ENCODE peak calls at places on chromosome 15, in eight cellular contexts. A is frontal cortex; E is stimulated activated CD8-positive, alpha-beta memory T cell treated with anti-CD3 and anti-CD28 coated beads, Interleukin-2, amount 100 ng/mL, for 1 hour; B is ascending aorta; V is activated naive CD8-positive, alpha-beta T cell treated with anti-CD3 and anti-CD28 coated beads, Interleukin-2, amount 50 U/mL, for 16 hours; D is activated CD4-positive, CD25-positive, alpha-beta regulatory T cell; W is ELR; T is HuH-7. H is an unnamed sample.

GRCh38 chr15:67869700-67870099 is 29.9 kb upstream of the RNU6-1 start:
- DNase-seq in A (no peak), E (no peak), B (no peak), V (no peak), D (no peak), W (no peak), T (no peak), H (no peak)

GRCh38 chr15:85620321-85621044 is 174.2 kb downstream of the KLHL25 start:
- DNase-seq in A (no peak), E (no peak), B (no peak), V (no peak), D (no peak), W (peak), T (no peak), H (no peak)

GRCh38 chr15:40787344-40787841 is 17.6 kb downstream of the C15orf62 start:
- DNase-seq in A (no peak), E (no peak), B (no peak), V (peak), D (no peak), W (peak), T (no peak), H (no peak)

GRCh38 chr15:70380484-70380883 is 282.8 kb upstream of the TLE3 start:
- DNase-seq in A (no peak), E (no peak), B (no peak), V (no peak), D (no peak), W (no peak), T (no peak), H (no peak)

GRCh38 chr15:61327019-61327631 is 98.0 kb upstream of the RORA start:
- DNase-seq in A (no peak), E (no peak), B (no peak), V (no peak), D (no peak), W (peak), T (no peak), H (no peak)

GRCh38 chr15:39554746-39555387 is 26.0 kb upstream of the THBS1 start:
- DNase-seq in A (no peak), E (no peak), B (no peak), V (no peak), D (no peak), W (no peak), T (no peak), H (no peak)

GRCh38 chr15:75578206-75578947 is 738 bp downstream of the PTPN9 start:
- DNase-seq in A (peak), E (no peak), B (no peak), V (no peak), D (no peak), W (peak), T (peak), H (no peak)

GRCh38 chr15:74227968-74228722 is 8.0 kb upstream of the CCDC33 start:
- DNase-seq in A (no peak), E (no peak), B (no peak), V (no peak), D (no peak), W (no peak), T (no peak), H (peak)

GRCh38 chr15:82140859-82141258 is 95.0 kb upstream of the MEX3B start:
- DNase-seq in A (no peak), E (no peak), B (no peak), V (no peak), D (no peak), W (no peak), T (no peak), H (no peak)

GRCh38 chr15:68366314-68366713 is 65.6 kb downstream of the ITGA11 start:
- DNase-seq in A (no peak), E (no peak), B (peak), V (no peak), D (no peak), W (no peak), T (no peak), H (no peak)

GRCh38 chr15:45921978-45922377 is 287.1 kb downstream of the SQOR start:
- DNase-seq in A (no peak), E (no peak), B (no peak), V (no peak), D (no peak), W (no peak), T (no peak), H (no peak)

GRCh38 chr15:101089579-101090459 is 162.0 kb downstream of the CHSY1 start:
- DNase-seq in A (no peak), E (no peak), B (no peak), V (no peak), D (no peak), W (no peak), T (no peak), H (no peak)

GRCh38 chr15:57395292-57395691 is 19.0 kb downstream of the CGNL1 start:
- DNase-seq in A (no peak), E (no peak), B (no peak), V (no peak), D (no peak), W (peak), T (no peak), H (no peak)

GRCh38 chr15:60548101-60548500 is 69.2 kb upstream of the ICE2 start:
- DNase-seq in A (no peak), E (no peak), B (no peak), V (peak), D (no peak), W (no peak), T (no peak), H (peak)

GRCh38 chr15:65476942-65477341 is 40.5 kb downstream of the DPP8 start:
- DNase-seq in A (no peak), E (no peak), B (no peak), V (no peak), D (no peak), W (peak), T (no peak), H (no peak)

GRCh38 chr15:42890161-42890913 is 30.2 kb downstream of the TTBK2 start:
- DNase-seq in A (no peak), E (no peak), B (no peak), V (no peak), D (no peak), W (peak), T (no peak), H (no peak)

GRCh38 chr15:61681038-61681418 is 379.2 kb downstream of the VPS13C start:
- DNase-seq in A (no peak), E (no peak), B (no peak), V (no peak), D (no peak), W (no peak), T (no peak), H (no peak)

GRCh38 chr15:26013946-26014345 is 150.8 kb upstream of the ATP10A start:
- DNase-seq in A (no peak), E (no peak), B (no peak), V (no peak), D (no peak), W (no peak), T (no peak), H (no peak)

GRCh38 chr15:97598353-97598798 is 362.1 kb upstream of the ARRDC4 start:
- DNase-seq in A (no peak), E (no peak), B (no peak), V (no peak), D (no peak), W (no peak), T (no peak), H (peak)

GRCh38 chr15:87604857-87605446 is 651.6 kb downstream of the NTRK3 start:
- DNase-seq in A (peak), E (no peak), B (no peak), V (no peak), D (no peak), W (peak), T (peak), H (no peak)

GRCh38 chr15:89499156-89499555 is 2.8 kb upstream of the RHCG start:
- DNase-seq in A (no peak), E (no peak), B (no peak), V (no peak), D (no peak), W (no peak), T (no peak), H (no peak)

GRCh38 chr15:47405768-47406167 is 311.5 kb upstream of the SEMA6D start:
- DNase-seq in A (no peak), E (no peak), B (no peak), V (no peak), D (no peak), W (no peak), T (no peak), H (no peak)

GRCh38 chr15:75640483-75641175 is 605 bp upstream of the IMP3 start:
- DNase-seq in A (peak), E (peak), B (no peak), V (no peak), D (peak), W (peak), T (peak), H (peak)

GRCh38 chr15:41011055-41011815 is 58.0 kb downstream of the CHAC1 start:
- DNase-seq in A (no peak), E (no peak), B (no peak), V (no peak), D (no peak), W (peak), T (no peak), H (no peak)

GRCh38 chr15:52682776-52683175 is 3.6 kb upstream of the ATOSA start:
- DNase-seq in A (no peak), E (no peak), B (no peak), V (no peak), D (no peak), W (no peak), T (no peak), H (no peak)

GRCh38 chr15:56241374-56242085 is 2.1 kb downstream of the RFX7 start:
- DNase-seq in A (no peak), E (no peak), B (no peak), V (no peak), D (no peak), W (peak), T (no peak), H (no peak)

GRCh38 chr15:70579766-70580165 is 183.6 kb downstream of the UACA start:
- DNase-seq in A (no peak), E (no peak), B (no peak), V (no peak), D (no peak), W (no peak), T (no peak), H (no peak)

GRCh38 chr15:67067930-67068542 is 2.6 kb downstream of the SMAD3 start:
- DNase-seq in A (no peak), E (no peak), B (no peak), V (no peak), D (no peak), W (peak), T (no peak), H (no peak)

GRCh38 chr15:45126535-45127158 is 3.0 kb downstream of the DUOXA1 start:
- DNase-seq in A (no peak), E (peak), B (no peak), V (no peak), D (no peak), W (peak), T (peak), H (no peak)

GRCh38 chr15:64507293-64507802 is 47.0 kb downstream of the ZNF609 start:
- DNase-seq in A (peak), E (peak), B (peak), V (no peak), D (no peak), W (peak), T (peak), H (peak)

H was measured in NCI-H187.